ENCODE peak calls at places on chromosome 17, in four cellular contexts. One of them, this sample, is unnamed.

GRCh38 chr17:77025781-77026180 is 115.0 kb upstream of the SEC14L1 start:
- DNase-seq in IMR-90: no peak
- DNase-seq in K562: no peak
- DNase-seq in GM12878: no peak
- DNase-seq in this sample: no peak

GRCh38 chr17:33234930-33235685 is 58.0 kb downstream of the ASIC2 start:
- DNase-seq in IMR-90: peak
- DNase-seq in K562: no peak
- DNase-seq in GM12878: no peak
- DNase-seq in this sample: peak

GRCh38 chr17:5541610-5542202 is 42.6 kb downstream of the NLRP1 start:
- DNase-seq in IMR-90: no peak
- DNase-seq in K562: no peak
- DNase-seq in GM12878: no peak
- DNase-seq in this sample: no peak

GRCh38 chr17:42857389-42857788 is 6.4 kb downstream of the AOC3 start:
- DNase-seq in IMR-90: no peak
- DNase-seq in K562: no peak
- DNase-seq in GM12878: no peak
- DNase-seq in this sample: no peak

GRCh38 chr17:76394166-76394565 is 9.8 kb downstream of the SPHK1 start:
- DNase-seq in IMR-90: no peak
- DNase-seq in K562: no peak
- DNase-seq in GM12878: no peak
- DNase-seq in this sample: no peak

GRCh38 chr17:41663451-41664171 is 25.1 kb upstream of the EIF1 start:
- DNase-seq in IMR-90: no peak
- DNase-seq in K562: no peak
- DNase-seq in GM12878: no peak
- DNase-seq in this sample: no peak

GRCh38 chr17:59669411-59669810 is 37.8 kb downstream of the PTRH2 start:
- DNase-seq in IMR-90: no peak
- DNase-seq in K562: no peak
- DNase-seq in GM12878: no peak
- DNase-seq in this sample: no peak

GRCh38 chr17:43832168-43832975 is 574 bp downstream of the MPP3 start:
- DNase-seq in IMR-90: peak
- DNase-seq in K562: no peak
- DNase-seq in GM12878: no peak
- DNase-seq in this sample: peak

GRCh38 chr17:78185981-78186688 is 717 bp downstream of the TK1 start:
- DNase-seq in IMR-90: no peak
- DNase-seq in K562: peak
- DNase-seq in GM12878: no peak
- DNase-seq in this sample: no peak

GRCh38 chr17:45851464-45851863 is 6.8 kb downstream of the SPPL2C start:
- DNase-seq in IMR-90: no peak
- DNase-seq in K562: no peak
- DNase-seq in GM12878: no peak
- DNase-seq in this sample: no peak

GRCh38 chr17:41098476-41098875 is 534 bp upstream of the KRTAP4-8 start:
- DNase-seq in IMR-90: peak
- DNase-seq in K562: no peak
- DNase-seq in GM12878: no peak
- DNase-seq in this sample: no peak

GRCh38 chr17:55567240-55568216 is 56.3 kb upstream of the SMIM36 start:
- DNase-seq in IMR-90: no peak
- DNase-seq in K562: peak
- DNase-seq in GM12878: no peak
- DNase-seq in this sample: no peak

GRCh38 chr17:60165976-60166375 is 16.2 kb downstream of the CA4 start:
- DNase-seq in IMR-90: no peak
- DNase-seq in K562: peak
- DNase-seq in GM12878: no peak
- DNase-seq in this sample: no peak

GRCh38 chr17:77042688-77043330 is 98.0 kb upstream of the SEC14L1 start:
- DNase-seq in IMR-90: no peak
- DNase-seq in K562: no peak
- DNase-seq in GM12878: no peak
- DNase-seq in this sample: no peak

GRCh38 chr17:48456584-48456983 is 26.6 kb upstream of the SKAP1 start:
- DNase-seq in IMR-90: no peak
- DNase-seq in K562: peak
- DNase-seq in GM12878: no peak
- DNase-seq in this sample: no peak

GRCh38 chr17:7296189-7296861 is 1.9 kb upstream of the YBX2 start:
- DNase-seq in IMR-90: peak
- DNase-seq in K562: peak
- DNase-seq in GM12878: no peak
- DNase-seq in this sample: peak

GRCh38 chr17:48530208-48530886 is 464 bp downstream of the HOXB1 start:
- DNase-seq in IMR-90: no peak
- DNase-seq in K562: no peak
- DNase-seq in GM12878: no peak
- DNase-seq in this sample: no peak

GRCh38 chr17:72407336-72408121 is 286.7 kb downstream of the SOX9 start:
- DNase-seq in IMR-90: peak
- DNase-seq in K562: no peak
- DNase-seq in GM12878: no peak
- DNase-seq in this sample: peak

GRCh38 chr17:77875881-77876509 is 82.5 kb upstream of the TNRC6C start:
- DNase-seq in IMR-90: peak
- DNase-seq in K562: peak
- DNase-seq in GM12878: no peak
- DNase-seq in this sample: no peak

GRCh38 chr17:77163001-77163400 is 22.2 kb downstream of the SEC14L1 start:
- DNase-seq in IMR-90: peak
- DNase-seq in K562: no peak
- DNase-seq in GM12878: no peak
- DNase-seq in this sample: peak

GRCh38 chr17:42698736-42699414 is 16.5 kb downstream of the CNTNAP1 start:
- DNase-seq in IMR-90: peak
- DNase-seq in K562: peak
- DNase-seq in GM12878: no peak
- DNase-seq in this sample: no peak

GRCh38 chr17:50209472-50210248 is 8.2 kb upstream of the COL1A1 start:
- DNase-seq in IMR-90: peak
- DNase-seq in K562: peak
- DNase-seq in GM12878: no peak
- DNase-seq in this sample: no peak

GRCh38 chr17:68246271-68247028 is 1.4 kb upstream of the AMZ2 start:
- DNase-seq in IMR-90: no peak
- DNase-seq in K562: no peak
- DNase-seq in GM12878: no peak
- DNase-seq in this sample: no peak

GRCh38 chr17:48954300-48954755 is 9.7 kb upstream of the SNF8 start:
- DNase-seq in IMR-90: peak
- DNase-seq in K562: peak
- DNase-seq in GM12878: no peak
- DNase-seq in this sample: peak

GRCh38 chr17:42984486-42984885 is 4.1 kb downstream of the RUNDC1 start:
- DNase-seq in IMR-90: no peak
- DNase-seq in K562: no peak
- DNase-seq in GM12878: no peak
- DNase-seq in this sample: peak

GRCh38 chr17:40290629-40291296 is 3.1 kb downstream of the CDC6 start:
- DNase-seq in IMR-90: peak
- DNase-seq in K562: no peak
- DNase-seq in GM12878: no peak
- DNase-seq in this sample: peak

GRCh38 chr17:41516147-41516827 is 2.4 kb downstream of the KRT15 start:
- DNase-seq in IMR-90: no peak
- DNase-seq in K562: no peak
- DNase-seq in GM12878: no peak
- DNase-seq in this sample: no peak

GRCh38 chr17:50087246-50087911 is 7.8 kb upstream of the PDK2 start:
- DNase-seq in IMR-90: peak
- DNase-seq in K562: peak
- DNase-seq in GM12878: no peak
- DNase-seq in this sample: peak

GRCh38 chr17:50122945-50123344 is 7.0 kb downstream of the SAMD14 start:
- DNase-seq in IMR-90: no peak
- DNase-seq in K562: no peak
- DNase-seq in GM12878: no peak
- DNase-seq in this sample: no peak

GRCh38 chr17:43388198-43389021 is 10.4 kb upstream of the ARL4D start:
- DNase-seq in IMR-90: peak
- DNase-seq in K562: peak
- DNase-seq in GM12878: peak
- DNase-seq in this sample: peak

GRCh38 chr17:11366451-11366850 is 125.4 kb downstream of the SHISA6 start:
- DNase-seq in IMR-90: no peak
- DNase-seq in K562: no peak
- DNase-seq in GM12878: no peak
- DNase-seq in this sample: no peak

GRCh38 chr17:73340093-73340596 is 28.3 kb upstream of the CDC42EP4 start:
- DNase-seq in IMR-90: peak
- DNase-seq in K562: no peak
- DNase-seq in GM12878: peak
- DNase-seq in this sample: no peak

GRCh38 chr17:19016881-19017280 is 12.3 kb upstream of the FAM83G start:
- DNase-seq in IMR-90: no peak
- DNase-seq in K562: no peak
- DNase-seq in GM12878: no peak
- DNase-seq in this sample: no peak

GRCh38 chr17:3963214-3964201 is 729 bp downstream of the ATP2A3 start:
- DNase-seq in IMR-90: no peak
- DNase-seq in K562: peak
- DNase-seq in GM12878: no peak
- DNase-seq in this sample: no peak

GRCh38 chr17:798246-798645 is 16.1 kb downstream of the MRM3 start:
- DNase-seq in IMR-90: no peak
- DNase-seq in K562: no peak
- DNase-seq in GM12878: no peak
- DNase-seq in this sample: no peak

GRCh38 chr17:15263206-15263579 is 1.9 kb downstream of the PMP22 start:
- DNase-seq in IMR-90: peak
- DNase-seq in K562: no peak
- DNase-seq in GM12878: no peak
- DNase-seq in this sample: peak

GRCh38 chr17:68993112-68993511 is 37.9 kb upstream of the ABCA8 start:
- DNase-seq in IMR-90: peak
- DNase-seq in K562: no peak
- DNase-seq in GM12878: no peak
- DNase-seq in this sample: no peak

DNA sequence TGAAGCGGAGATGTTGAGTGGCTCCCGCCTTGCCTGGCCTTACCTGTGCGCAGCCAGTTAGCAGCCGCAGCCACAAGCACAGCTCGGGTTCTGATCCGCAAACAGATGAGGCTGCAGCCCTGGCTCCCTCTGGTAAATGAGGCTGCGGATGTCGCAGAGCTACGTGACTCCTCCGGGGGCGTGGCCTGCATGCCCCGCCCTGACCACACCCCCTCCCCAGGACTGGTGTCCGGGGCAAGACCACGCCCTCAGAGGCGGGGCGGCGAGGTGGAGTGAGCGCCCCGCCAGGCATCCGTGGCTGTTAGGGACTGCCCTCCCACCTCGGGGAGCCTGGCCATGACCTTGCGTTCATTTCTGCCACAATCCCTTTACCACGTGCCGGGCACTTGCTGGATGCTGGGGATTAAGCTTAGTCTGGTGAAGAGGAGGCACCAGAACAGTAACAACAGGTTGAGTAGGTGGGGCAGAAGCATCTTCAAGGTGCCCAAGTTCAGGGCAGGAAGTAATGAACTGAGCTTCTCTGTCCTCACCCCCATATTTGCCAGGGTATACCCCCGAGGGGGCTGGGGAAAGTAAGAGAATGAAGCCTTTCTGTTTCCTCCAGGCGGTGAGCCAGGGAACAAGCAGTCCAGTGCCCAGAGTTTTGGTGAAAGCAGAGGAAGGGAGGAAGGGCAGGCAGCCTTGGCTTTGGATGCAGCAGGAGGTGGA is at the start of gene ALDOC:
- DNase-seq in IMR-90: peak
- DNase-seq in K562: peak
- DNase-seq in GM12878: peak
- DNase-seq in this sample: peak
- TF ChIP-seq CTCF in IMR-90: no peak
- TF ChIP-seq CTCF in K562: no peak
- TF ChIP-seq CTCF in GM12878: no peak
- TF ChIP-seq CTCF in this sample: no peak

GRCh38 chr17:66839616-66840015 is 4.7 kb downstream of the CACNG5 start:
- DNase-seq in IMR-90: no peak
- DNase-seq in K562: no peak
- DNase-seq in GM12878: no peak
- DNase-seq in this sample: no peak
- H2AFZ ChIP-seq in IMR-90: no peak
- H2AFZ ChIP-seq in K562: no peak
- H2AFZ ChIP-seq in GM12878: no peak
- H2AFZ ChIP-seq in this sample: no peak

GRCh38 chr17:80957461-80957941 is 34.1 kb upstream of the CHMP6 start:
- DNase-seq in IMR-90: no peak
- DNase-seq in K562: no peak
- DNase-seq in GM12878: no peak
- DNase-seq in this sample: no peak
- TF ChIP-seq FOS in IMR-90: no peak
- TF ChIP-seq FOS in K562: no peak
- TF ChIP-seq FOS in GM12878: no peak
- TF ChIP-seq FOS in this sample: no peak

GRCh38 chr17:74373838-74374606 is 6.7 kb downstream of the GPR142 start:
- DNase-seq in IMR-90: no peak
- DNase-seq in K562: no peak
- DNase-seq in GM12878: no peak
- DNase-seq in this sample: no peak
- TF ChIP-seq CTCF in IMR-90: no peak
- TF ChIP-seq CTCF in K562: no peak
- TF ChIP-seq CTCF in GM12878: no peak
- TF ChIP-seq CTCF in this sample: no peak